ENCODE peak calls at places on chromosomes 5 and 9, in ten cellular contexts. One of them, this sample, is unnamed.

GRCh38 chr5:73284196-73284795 is 111.3 kb downstream of the TMEM174 start:
- DNase-seq in Peyer's patch: no peak
- DNase-seq in GM13977: no peak
- DNase-seq in T-helper 2 cell: no peak
- DNase-seq in anterior cingulate cortex: no peak
- DNase-seq in nephron progenitor cell: no peak
- DNase-seq in mesendoderm: no peak
- DNase-seq in right atrium auricular region: no peak
- DNase-seq in fibroblast of lung: no peak
- DNase-seq in NCI-H1417: peak
- DNase-seq in this sample: no peak

GRCh38 chr5:119275873-119276214 is 80.0 kb upstream of the TNFAIP8 start:
- DNase-seq in Peyer's patch: no peak
- DNase-seq in GM13977: no peak
- DNase-seq in T-helper 2 cell: no peak
- DNase-seq in anterior cingulate cortex: no peak
- DNase-seq in nephron progenitor cell: no peak
- DNase-seq in mesendoderm: no peak
- DNase-seq in right atrium auricular region: no peak
- DNase-seq in fibroblast of lung: no peak
- DNase-seq in NCI-H1417: no peak
- DNase-seq in this sample: no peak

GRCh38 chr5:150429410-150429873 is 16.7 kb upstream of the CD74 start:
- DNase-seq in Peyer's patch: no peak
- DNase-seq in GM13977: peak
- DNase-seq in T-helper 2 cell: no peak
- DNase-seq in anterior cingulate cortex: no peak
- DNase-seq in nephron progenitor cell: no peak
- DNase-seq in mesendoderm: no peak
- DNase-seq in right atrium auricular region: no peak
- DNase-seq in fibroblast of lung: no peak
- DNase-seq in NCI-H1417: no peak
- DNase-seq in this sample: no peak

GRCh38 chr9:108537756-108538155 is 318.0 kb downstream of the ACTL7B start:
- DNase-seq in Peyer's patch: no peak
- DNase-seq in GM13977: no peak
- DNase-seq in T-helper 2 cell: no peak
- DNase-seq in anterior cingulate cortex: no peak
- DNase-seq in nephron progenitor cell: no peak
- DNase-seq in mesendoderm: no peak
- DNase-seq in right atrium auricular region: no peak
- DNase-seq in fibroblast of lung: peak
- DNase-seq in NCI-H1417: no peak
- DNase-seq in this sample: no peak

GRCh38 chr5:39072915-39073758 is 1.1 kb downstream of the RICTOR start:
- DNase-seq in Peyer's patch: no peak
- DNase-seq in GM13977: peak
- DNase-seq in T-helper 2 cell: peak
- DNase-seq in anterior cingulate cortex: peak
- DNase-seq in nephron progenitor cell: peak
- DNase-seq in mesendoderm: peak
- DNase-seq in right atrium auricular region: no peak
- DNase-seq in fibroblast of lung: peak
- DNase-seq in NCI-H1417: peak
- DNase-seq in this sample: peak

GRCh38 chr9:133258061-133259015 is 16.7 kb downstream of the ABO start:
- DNase-seq in Peyer's patch: no peak
- DNase-seq in GM13977: no peak
- DNase-seq in T-helper 2 cell: no peak
- DNase-seq in anterior cingulate cortex: no peak
- DNase-seq in nephron progenitor cell: peak
- DNase-seq in mesendoderm: no peak
- DNase-seq in right atrium auricular region: no peak
- DNase-seq in fibroblast of lung: no peak
- DNase-seq in NCI-H1417: no peak
- DNase-seq in this sample: no peak

GRCh38 chr9:114560956-114561355 is 26.6 kb upstream of the ATP6V1G1 start:
- DNase-seq in Peyer's patch: no peak
- DNase-seq in GM13977: no peak
- DNase-seq in T-helper 2 cell: no peak
- DNase-seq in anterior cingulate cortex: no peak
- DNase-seq in nephron progenitor cell: no peak
- DNase-seq in mesendoderm: no peak
- DNase-seq in right atrium auricular region: no peak
- DNase-seq in fibroblast of lung: no peak
- DNase-seq in NCI-H1417: no peak
- DNase-seq in this sample: no peak

GRCh38 chr9:132228062-132228461 is 66.2 kb downstream of the NTNG2 start:
- DNase-seq in Peyer's patch: no peak
- DNase-seq in GM13977: no peak
- DNase-seq in T-helper 2 cell: no peak
- DNase-seq in anterior cingulate cortex: no peak
- DNase-seq in nephron progenitor cell: no peak
- DNase-seq in mesendoderm: no peak
- DNase-seq in right atrium auricular region: no peak
- DNase-seq in fibroblast of lung: no peak
- DNase-seq in NCI-H1417: no peak
- DNase-seq in this sample: no peak

GRCh38 chr5:31029925-31030324 is 163.6 kb upstream of the CDH6 start:
- DNase-seq in Peyer's patch: no peak
- DNase-seq in GM13977: no peak
- DNase-seq in T-helper 2 cell: no peak
- DNase-seq in anterior cingulate cortex: no peak
- DNase-seq in nephron progenitor cell: no peak
- DNase-seq in mesendoderm: peak
- DNase-seq in right atrium auricular region: no peak
- DNase-seq in fibroblast of lung: no peak
- DNase-seq in NCI-H1417: no peak
- DNase-seq in this sample: no peak

GRCh38 chr5:163354685-163355084 is 82.7 kb upstream of the CCNG1 start:
- DNase-seq in Peyer's patch: no peak
- DNase-seq in GM13977: peak
- DNase-seq in T-helper 2 cell: no peak
- DNase-seq in anterior cingulate cortex: no peak
- DNase-seq in nephron progenitor cell: no peak
- DNase-seq in mesendoderm: no peak
- DNase-seq in right atrium auricular region: no peak
- DNase-seq in fibroblast of lung: no peak
- DNase-seq in NCI-H1417: no peak
- DNase-seq in this sample: no peak

GRCh38 chr9:120915854-120916495 is 10.6 kb downstream of the TRAF1 start:
- DNase-seq in Peyer's patch: no peak
- DNase-seq in GM13977: no peak
- DNase-seq in T-helper 2 cell: peak
- DNase-seq in anterior cingulate cortex: no peak
- DNase-seq in nephron progenitor cell: no peak
- DNase-seq in mesendoderm: no peak
- DNase-seq in right atrium auricular region: no peak
- DNase-seq in fibroblast of lung: no peak
- DNase-seq in NCI-H1417: no peak
- DNase-seq in this sample: no peak

GRCh38 chr5:61809651-61810050 is 477.6 kb downstream of the ZSWIM6 start:
- DNase-seq in Peyer's patch: no peak
- DNase-seq in GM13977: no peak
- DNase-seq in T-helper 2 cell: no peak
- DNase-seq in anterior cingulate cortex: no peak
- DNase-seq in nephron progenitor cell: no peak
- DNase-seq in mesendoderm: no peak
- DNase-seq in right atrium auricular region: no peak
- DNase-seq in fibroblast of lung: no peak
- DNase-seq in NCI-H1417: peak
- DNase-seq in this sample: no peak

GRCh38 chr5:168227001-168227400 is 64.4 kb upstream of the WWC1 start:
- DNase-seq in Peyer's patch: no peak
- DNase-seq in GM13977: no peak
- DNase-seq in T-helper 2 cell: no peak
- DNase-seq in anterior cingulate cortex: no peak
- DNase-seq in nephron progenitor cell: no peak
- DNase-seq in mesendoderm: no peak
- DNase-seq in right atrium auricular region: no peak
- DNase-seq in fibroblast of lung: no peak
- DNase-seq in NCI-H1417: no peak
- DNase-seq in this sample: no peak

GRCh38 chr9:78215706-78216105 is 20.2 kb upstream of the CEP78 start:
- DNase-seq in Peyer's patch: no peak
- DNase-seq in GM13977: no peak
- DNase-seq in T-helper 2 cell: no peak
- DNase-seq in anterior cingulate cortex: no peak
- DNase-seq in nephron progenitor cell: no peak
- DNase-seq in mesendoderm: peak
- DNase-seq in right atrium auricular region: no peak
- DNase-seq in fibroblast of lung: no peak
- DNase-seq in NCI-H1417: no peak
- DNase-seq in this sample: no peak

GRCh38 chr9:131854334-131854733 is 114.5 kb upstream of the RAPGEF1 start:
- DNase-seq in Peyer's patch: no peak
- DNase-seq in GM13977: no peak
- DNase-seq in T-helper 2 cell: no peak
- DNase-seq in anterior cingulate cortex: no peak
- DNase-seq in nephron progenitor cell: no peak
- DNase-seq in mesendoderm: no peak
- DNase-seq in right atrium auricular region: no peak
- DNase-seq in fibroblast of lung: no peak
- DNase-seq in NCI-H1417: no peak
- DNase-seq in this sample: no peak

GRCh38 chr5:116810937-116811336 is 236.3 kb upstream of the SEMA6A start:
- DNase-seq in Peyer's patch: no peak
- DNase-seq in GM13977: no peak
- DNase-seq in T-helper 2 cell: no peak
- DNase-seq in anterior cingulate cortex: no peak
- DNase-seq in nephron progenitor cell: no peak
- DNase-seq in mesendoderm: peak
- DNase-seq in right atrium auricular region: no peak
- DNase-seq in fibroblast of lung: no peak
- DNase-seq in NCI-H1417: no peak
- DNase-seq in this sample: peak

GRCh38 chr5:159838551-159839222 is 77.6 kb upstream of the ADRA1B start:
- DNase-seq in Peyer's patch: no peak
- DNase-seq in GM13977: no peak
- DNase-seq in T-helper 2 cell: no peak
- DNase-seq in anterior cingulate cortex: no peak
- DNase-seq in nephron progenitor cell: no peak
- DNase-seq in mesendoderm: no peak
- DNase-seq in right atrium auricular region: no peak
- DNase-seq in fibroblast of lung: peak
- DNase-seq in NCI-H1417: no peak
- DNase-seq in this sample: no peak

GRCh38 chr5:114412509-114413171 is 50.8 kb downstream of the KCNN2 start:
- DNase-seq in Peyer's patch: no peak
- DNase-seq in GM13977: no peak
- DNase-seq in T-helper 2 cell: no peak
- DNase-seq in anterior cingulate cortex: no peak
- DNase-seq in nephron progenitor cell: no peak
- DNase-seq in mesendoderm: no peak
- DNase-seq in right atrium auricular region: no peak
- DNase-seq in fibroblast of lung: peak
- DNase-seq in NCI-H1417: no peak
- DNase-seq in this sample: no peak

GRCh38 chr5:132781029-132781428 is 4.0 kb upstream of the SEPTIN8 start:
- DNase-seq in Peyer's patch: no peak
- DNase-seq in GM13977: no peak
- DNase-seq in T-helper 2 cell: no peak
- DNase-seq in anterior cingulate cortex: no peak
- DNase-seq in nephron progenitor cell: no peak
- DNase-seq in mesendoderm: no peak
- DNase-seq in right atrium auricular region: no peak
- DNase-seq in fibroblast of lung: no peak
- DNase-seq in NCI-H1417: no peak
- DNase-seq in this sample: no peak

GRCh38 chr5:173823274-173823644 is 64.9 kb upstream of the CPEB4 start:
- DNase-seq in Peyer's patch: no peak
- DNase-seq in GM13977: no peak
- DNase-seq in T-helper 2 cell: no peak
- DNase-seq in anterior cingulate cortex: no peak
- DNase-seq in nephron progenitor cell: no peak
- DNase-seq in mesendoderm: no peak
- DNase-seq in right atrium auricular region: no peak
- DNase-seq in fibroblast of lung: no peak
- DNase-seq in NCI-H1417: no peak
- DNase-seq in this sample: no peak

GRCh38 chr5:159825551-159826051 is 90.7 kb upstream of the ADRA1B start:
- DNase-seq in Peyer's patch: no peak
- DNase-seq in GM13977: no peak
- DNase-seq in T-helper 2 cell: no peak
- DNase-seq in anterior cingulate cortex: no peak
- DNase-seq in nephron progenitor cell: no peak
- DNase-seq in mesendoderm: no peak
- DNase-seq in right atrium auricular region: peak
- DNase-seq in fibroblast of lung: peak
- DNase-seq in NCI-H1417: peak
- DNase-seq in this sample: no peak

GRCh38 chr9:115306860-115307259 is 188.9 kb upstream of the TNC start:
- DNase-seq in Peyer's patch: no peak
- DNase-seq in GM13977: no peak
- DNase-seq in T-helper 2 cell: no peak
- DNase-seq in anterior cingulate cortex: no peak
- DNase-seq in nephron progenitor cell: no peak
- DNase-seq in mesendoderm: no peak
- DNase-seq in right atrium auricular region: no peak
- DNase-seq in fibroblast of lung: no peak
- DNase-seq in NCI-H1417: no peak
- DNase-seq in this sample: no peak

GRCh38 chr5:55540024-55540423 is 5.3 kb upstream of the PLPP1 start:
- DNase-seq in Peyer's patch: no peak
- DNase-seq in GM13977: no peak
- DNase-seq in T-helper 2 cell: no peak
- DNase-seq in anterior cingulate cortex: no peak
- DNase-seq in nephron progenitor cell: no peak
- DNase-seq in mesendoderm: no peak
- DNase-seq in right atrium auricular region: no peak
- DNase-seq in fibroblast of lung: peak
- DNase-seq in NCI-H1417: no peak
- DNase-seq in this sample: no peak

GRCh38 chr9:111559000-111559610 is 34.1 kb downstream of the ZNF483 start:
- DNase-seq in Peyer's patch: peak
- DNase-seq in GM13977: no peak
- DNase-seq in T-helper 2 cell: no peak
- DNase-seq in anterior cingulate cortex: no peak
- DNase-seq in nephron progenitor cell: no peak
- DNase-seq in mesendoderm: peak
- DNase-seq in right atrium auricular region: no peak
- DNase-seq in fibroblast of lung: peak
- DNase-seq in NCI-H1417: no peak
- DNase-seq in this sample: no peak

GRCh38 chr5:40084614-40085013 is 595.1 kb upstream of the PTGER4 start:
- DNase-seq in Peyer's patch: no peak
- DNase-seq in GM13977: no peak
- DNase-seq in T-helper 2 cell: no peak
- DNase-seq in anterior cingulate cortex: no peak
- DNase-seq in nephron progenitor cell: no peak
- DNase-seq in mesendoderm: no peak
- DNase-seq in right atrium auricular region: no peak
- DNase-seq in fibroblast of lung: no peak
- DNase-seq in NCI-H1417: no peak
- DNase-seq in this sample: no peak